ENCODE peak calls at places on chromosomes 4 and X, in four cellular contexts. T, J, K and V are unnamed samples. For H3K36me3, the result is how much of the 10 kb centered on the place peaks cover.

GRCh38 chr4:149788286-149788685 is 27.4 kb downstream of the IQCM start:
- DNase-seq in T (no peak), J (no peak), K (no peak), V (no peak)

GRCh38 chrX:88244066-88244465 is 503.0 kb upstream of the CPXCR1 start:
- DNase-seq in T (peak), J (no peak), K (no peak), V (no peak)

GRCh38 chrX:16970977-16971376 is 24.5 kb downstream of the REPS2 start:
- DNase-seq in T (no peak), J (peak), K (no peak), V (no peak)

GRCh38 chr4:86895692-86896488 is 3.7 kb upstream of the C4orf36 start:
- DNase-seq in T (peak), J (peak), K (no peak), V (peak)

GRCh38 chrX:38375888-38376287 is 23.5 kb downstream of the OTC start:
- DNase-seq in T (no peak), J (peak), K (no peak), V (no peak)

GRCh38 chrX:34493086-34493485 is 164.0 kb downstream of the TMEM47 start:
- DNase-seq in T (no peak), J (no peak), K (no peak), V (no peak)

GRCh38 chrX:68746988-68747387 is 81.8 kb upstream of the EFNB1 start:
- DNase-seq in T (no peak), J (no peak), K (no peak), V (no peak)

GRCh38 chrX:11965436-11965835 is 172.8 kb upstream of the FRMPD4 start:
- DNase-seq in T (no peak), J (no peak), K (no peak), V (no peak)

GRCh38 chr4:107258359-107258758 is 222.2 kb upstream of the DKK2 start:
- DNase-seq in T (no peak), J (no peak), K (no peak), V (no peak)

GRCh38 chr4:25991296-25991695 is 77.3 kb downstream of the SMIM20 start:
- DNase-seq in T (no peak), J (no peak), K (no peak), V (no peak)

GRCh38 chrX:281166-281999 is at the start of gene PLCXD1:
- DNase-seq in T (peak), J (peak), K (peak), V (no peak)

GRCh38 chr4:101885574-101885973 is 95.0 kb downstream of the BANK1 start:
- DNase-seq in T (no peak), J (no peak), K (no peak), V (peak)

GRCh38 chr4:145882594-145882993 is 56.0 kb downstream of the ZNF827 start:
- DNase-seq in T (no peak), J (no peak), K (no peak), V (no peak)

GRCh38 chr4:94649381-94650128 is 108.2 kb upstream of the BMPR1B start:
- DNase-seq in T (no peak), J (no peak), K (no peak), V (no peak)
- H3K4me2 ChIP-seq in T (no peak), J (no peak), K (no peak), V (no peak)

DNA sequence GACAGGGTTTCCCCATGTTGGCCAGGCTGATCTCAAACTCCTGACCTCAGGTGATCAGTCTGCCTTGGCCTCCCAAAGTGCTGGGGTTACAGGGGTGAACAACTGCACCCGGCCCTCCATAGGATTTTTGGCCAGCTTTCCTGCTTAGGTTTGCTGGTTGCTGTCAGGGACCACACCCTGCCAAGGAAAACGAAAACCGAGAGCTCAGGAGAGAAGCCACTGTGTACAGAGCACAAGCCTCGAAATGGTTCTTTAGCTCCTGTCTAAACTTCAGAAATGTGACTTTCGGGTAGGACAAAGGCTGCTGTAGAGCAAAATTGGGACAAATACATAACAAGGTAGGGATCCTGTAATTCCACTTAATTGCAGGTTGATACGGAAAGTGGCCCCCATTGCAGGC is 146.3 kb upstream of the ATP6AP2 start:
- DNase-seq in T (no peak), J (no peak), K (no peak), V (no peak)
- H2BK12ac ChIP-seq in T (no peak), J (no peak), K (no peak), V (no peak)

GRCh38 chr4:88674565-88674964 is 23.1 kb downstream of the NAP1L5 start:
- DNase-seq in T (no peak), J (no peak), K (no peak), V (no peak)

GRCh38 chr4:88673886-88674285 is 23.7 kb downstream of the NAP1L5 start:
- DNase-seq in T (no peak), J (no peak), K (no peak), V (no peak)

GRCh38 chr4:88675543-88675942 is 22.1 kb downstream of the NAP1L5 start:
- DNase-seq in T (no peak), J (no peak), K (no peak), V (no peak)

GRCh38 chr4:88672987-88673386 is 24.6 kb downstream of the NAP1L5 start:
- DNase-seq in T (no peak), J (peak), K (peak), V (peak)

GRCh38 chr4:88674989-88675388 is 22.6 kb downstream of the NAP1L5 start:
- DNase-seq in T (no peak), J (peak), K (no peak), V (no peak)
- H3K36me3 ChIP-seq in T (under half), J (under half), K (under half), V (under half)

GRCh38 chr4:97942137-97942536 is 201.1 kb downstream of the STPG2 start:
- DNase-seq in T (no peak), J (no peak), K (no peak), V (no peak)
- H3K4me2 ChIP-seq in T (no peak), J (no peak), K (no peak), V (no peak)

GRCh38 chr4:53121304-53121865 is 244.5 kb downstream of the SCFD2 start:
- DNase-seq in T (no peak), J (no peak), K (no peak), V (no peak)
- H2BK12ac ChIP-seq in T (no peak), J (peak), K (no peak), V (peak)

GRCh38 chr4:10099521-10100325 is 16.9 kb downstream of the WDR1 start:
- DNase-seq in T (no peak), J (no peak), K (no peak), V (no peak)

GRCh38 chr4:10098770-10099139 is 17.8 kb downstream of the WDR1 start:
- DNase-seq in T (no peak), J (peak), K (no peak), V (no peak)

GRCh38 chr4:10102193-10102980 is 14.2 kb downstream of the WDR1 start:
- DNase-seq in T (no peak), J (no peak), K (no peak), V (no peak)

GRCh38 chr4:10101559-10102192 is 14.9 kb downstream of the WDR1 start:
- DNase-seq in T (no peak), J (no peak), K (no peak), V (no peak)

GRCh38 chr4:10100734-10101216 is 15.8 kb downstream of the WDR1 start:
- DNase-seq in T (no peak), J (no peak), K (no peak), V (no peak)
- H3K36me3 ChIP-seq in T (under half), J (half or more), K (under half), V (half or more)

DNA sequence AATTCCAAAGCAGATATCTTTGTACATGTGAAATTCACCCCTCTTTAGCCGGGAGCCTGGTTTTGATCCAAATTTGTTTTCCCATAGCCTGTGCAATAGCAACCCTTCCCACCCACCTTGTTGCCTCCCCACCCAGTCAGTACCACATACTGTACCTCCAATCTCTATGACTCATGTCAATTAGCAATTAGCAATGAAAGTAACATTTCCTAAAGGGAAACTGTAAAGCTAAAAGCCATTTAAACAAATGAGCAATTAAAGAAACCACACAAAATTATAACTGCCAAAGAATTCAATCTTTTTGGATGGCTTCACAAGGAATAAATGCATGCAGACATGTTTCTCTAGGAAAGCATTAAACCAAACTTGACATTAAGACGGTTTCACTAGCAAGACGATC is 169.0 kb upstream of the MAP3K15 start:
- DNase-seq in T (no peak), J (no peak), K (no peak), V (no peak)
- H3K4me2 ChIP-seq in T (no peak), J (no peak), K (no peak), V (no peak)

DNA sequence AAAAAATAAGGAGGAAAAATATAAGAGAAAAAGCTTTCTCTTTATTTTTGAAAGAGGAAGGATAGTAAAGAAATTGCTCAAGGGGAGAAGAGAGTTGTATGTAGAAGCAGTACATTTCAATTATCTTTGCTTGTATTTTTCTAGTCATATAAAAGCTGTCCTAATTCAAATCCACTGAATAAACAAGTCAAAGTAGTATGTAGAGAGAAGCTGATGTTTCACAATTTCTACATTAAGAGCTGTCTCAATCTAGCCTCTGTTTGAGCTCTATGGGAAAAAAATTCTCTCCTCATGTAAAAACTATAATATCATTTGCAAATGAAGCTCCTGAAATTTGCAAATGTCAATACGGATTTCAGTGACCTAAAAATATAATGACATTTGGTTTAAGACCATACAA is 52.6 kb downstream of the CHM start:
- DNase-seq in T (no peak), J (peak), K (no peak), V (no peak)
- H2BK12ac ChIP-seq in T (no peak), J (no peak), K (no peak), V (no peak)

DNA sequence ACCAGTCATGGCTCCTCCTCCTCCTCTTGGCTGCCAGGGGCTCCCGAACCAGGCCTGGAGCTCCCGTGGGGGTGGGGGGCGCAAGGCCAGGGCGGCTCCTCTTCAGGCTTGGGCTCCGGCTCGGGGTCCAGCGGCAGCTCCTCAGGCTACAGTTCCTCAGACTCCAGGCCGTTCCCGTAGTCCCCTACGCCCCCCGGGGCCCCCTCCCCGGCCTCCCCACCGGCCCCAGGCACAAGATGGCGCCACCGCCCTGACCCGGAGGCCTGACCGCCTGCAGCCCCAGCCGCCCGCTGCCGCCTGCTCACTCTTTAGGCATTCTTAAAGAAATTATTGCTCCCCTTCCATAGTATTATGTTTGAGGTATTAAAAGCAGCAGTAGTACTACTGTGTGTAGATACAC is 54.5 kb downstream of the TAF1 start:
- DNase-seq in T (no peak), J (no peak), K (peak), V (no peak)
- H3K36me3 ChIP-seq in T (under half), J (half or more), K (under half), V (under half)

GRCh38 chr4:20288846-20289512 is 37.3 kb downstream of the SLIT2 start:
- DNase-seq in T (no peak), J (no peak), K (no peak), V (no peak)
- H3K4me2 ChIP-seq in T (no peak), J (no peak), K (no peak), V (no peak)